ENCODE peak calls at places on chromosomes 7 and 10, in four cellular contexts. One of them, this sample, is unnamed.
A peak's percentile ranks its signal among the peaks of the same experiment; 100 is the strongest.

GRCh38 chr7:94127026-94127425 is 122.9 kb upstream of the BET1 start:
- DNase-seq in neural progenitor cell: no peak
- DNase-seq in K562: no peak
- DNase-seq in thoracic aorta: no peak
- DNase-seq in this sample: no peak

GRCh38 chr10:58967551-58968418 is 208.7 kb upstream of the PHYHIPL start:
- DNase-seq in K562: no peak
- DNase-seq in neural progenitor cell: peak; percentile 85
- DNase-seq in thoracic aorta: no peak
- DNase-seq in this sample: peak; percentile 68

GRCh38 chr7:20030915-20031362 is 186.2 kb downstream of the MACC1 start:
- DNase-seq in thoracic aorta: no peak
- DNase-seq in neural progenitor cell: no peak
- DNase-seq in K562: no peak
- DNase-seq in this sample: no peak

GRCh38 chr10:59181668-59182067 is 5.2 kb downstream of the PHYHIPL start:
- DNase-seq in thoracic aorta: no peak
- DNase-seq in K562: no peak
- DNase-seq in neural progenitor cell: peak; percentile 69
- DNase-seq in this sample: peak; percentile 68

GRCh38 chr7:117385340-117386124 is 41.8 kb downstream of the ASZ1 start:
- DNase-seq in neural progenitor cell: no peak
- DNase-seq in K562: no peak
- DNase-seq in thoracic aorta: no peak
- DNase-seq in this sample: peak; percentile 29

GRCh38 chr7:121872831-121873764 is at the start of gene PTPRZ1:
- DNase-seq in neural progenitor cell: peak; percentile 95
- DNase-seq in thoracic aorta: no peak
- DNase-seq in K562: no peak
- DNase-seq in this sample: peak; percentile 46

GRCh38 chr7:303884-304573 is 14.1 kb downstream of the FOXL3 start:
- DNase-seq in neural progenitor cell: no peak
- DNase-seq in thoracic aorta: no peak
- DNase-seq in K562: no peak
- DNase-seq in this sample: no peak

GRCh38 chr7:34309584-34309983 is 348.4 kb upstream of the NPSR1 start:
- DNase-seq in thoracic aorta: no peak
- DNase-seq in neural progenitor cell: no peak
- DNase-seq in K562: no peak
- DNase-seq in this sample: no peak

GRCh38 chr10:101816375-101816773 is 1.9 kb downstream of the OGA start:
- DNase-seq in K562: no peak
- DNase-seq in thoracic aorta: no peak
- DNase-seq in neural progenitor cell: no peak
- DNase-seq in this sample: no peak

GRCh38 chr10:66637273-66638036 is 288.4 kb upstream of the LRRTM3 start:
- DNase-seq in thoracic aorta: no peak
- DNase-seq in K562: no peak
- DNase-seq in neural progenitor cell: no peak
- DNase-seq in this sample: no peak

GRCh38 chr7:22672892-22673637 is 53.9 kb upstream of the IL6 start:
- DNase-seq in thoracic aorta: no peak
- DNase-seq in neural progenitor cell: no peak
- DNase-seq in K562: no peak
- DNase-seq in this sample: no peak

GRCh38 chr10:64733980-64734379 is 1212.8 kb downstream of the REEP3 start:
- DNase-seq in thoracic aorta: no peak
- DNase-seq in neural progenitor cell: peak; percentile 54
- DNase-seq in K562: peak; percentile 11
- DNase-seq in this sample: peak; percentile 26

GRCh38 chr10:116278832-116279231 is 5.8 kb upstream of the GFRA1 start:
- DNase-seq in K562: no peak
- DNase-seq in thoracic aorta: no peak
- DNase-seq in neural progenitor cell: peak; percentile 90
- DNase-seq in this sample: no peak

GRCh38 chr10:8726087-8726486 is 671.6 kb downstream of the GATA3 start:
- DNase-seq in neural progenitor cell: no peak
- DNase-seq in thoracic aorta: no peak
- DNase-seq in K562: no peak
- DNase-seq in this sample: no peak

GRCh38 chr7:818031-818699 is 14.1 kb upstream of the SUN1 start:
- DNase-seq in K562: peak; percentile 30
- DNase-seq in thoracic aorta: no peak
- DNase-seq in neural progenitor cell: no peak
- DNase-seq in this sample: no peak

GRCh38 chr10:9234191-9234590 is 1179.7 kb downstream of the GATA3 start:
- DNase-seq in K562: no peak
- DNase-seq in thoracic aorta: no peak
- DNase-seq in neural progenitor cell: no peak
- DNase-seq in this sample: no peak

GRCh38 chr10:131123496-131123895 is 188.0 kb downstream of the TCERG1L start:
- DNase-seq in K562: no peak
- DNase-seq in thoracic aorta: no peak
- DNase-seq in neural progenitor cell: no peak
- DNase-seq in this sample: no peak

GRCh38 chr7:157386979-157387800 is 50.4 kb downstream of the DNAJB6 start:
- DNase-seq in thoracic aorta: peak; percentile 75
- DNase-seq in neural progenitor cell: peak; percentile 84
- DNase-seq in K562: peak; percentile 86
- DNase-seq in this sample: peak; percentile 91

GRCh38 chr10:90674927-90675326 is 182.9 kb downstream of the HTR7 start:
- DNase-seq in thoracic aorta: peak; percentile 31
- DNase-seq in neural progenitor cell: no peak
- DNase-seq in K562: no peak
- DNase-seq in this sample: no peak

GRCh38 chr7:25790261-25790660 is 361.7 kb upstream of the NFE2L3 start:
- DNase-seq in K562: no peak
- DNase-seq in neural progenitor cell: no peak
- DNase-seq in thoracic aorta: no peak
- DNase-seq in this sample: no peak

GRCh38 chr10:49747303-49747646 is 14.8 kb downstream of the OGDHL start:
- DNase-seq in thoracic aorta: no peak
- DNase-seq in neural progenitor cell: no peak
- DNase-seq in K562: no peak
- DNase-seq in this sample: no peak

GRCh38 chr10:51471271-51471670 is 228.1 kb downstream of the CSTF2T start:
- DNase-seq in neural progenitor cell: no peak
- DNase-seq in K562: no peak
- DNase-seq in thoracic aorta: no peak
- DNase-seq in this sample: no peak

GRCh38 chr7:2943851-2944601 is 99.6 kb downstream of the CARD11 start:
- DNase-seq in thoracic aorta: no peak
- DNase-seq in K562: no peak
- DNase-seq in neural progenitor cell: no peak
- DNase-seq in this sample: no peak

GRCh38 chr10:73096041-73096451 is 620 bp downstream of the P4HA1 start:
- DNase-seq in K562: peak; percentile 69
- DNase-seq in thoracic aorta: no peak
- DNase-seq in neural progenitor cell: peak; percentile 85
- DNase-seq in this sample: peak; percentile 61

GRCh38 chr7:142876991-142877910 is 8.3 kb downstream of the TRPV6 start:
- DNase-seq in thoracic aorta: no peak
- DNase-seq in neural progenitor cell: no peak
- DNase-seq in K562: no peak
- DNase-seq in this sample: no peak

GRCh38 chr7:114910787-114911186 is 11.1 kb upstream of the MDFIC start:
- DNase-seq in neural progenitor cell: no peak
- DNase-seq in K562: no peak
- DNase-seq in thoracic aorta: no peak
- DNase-seq in this sample: no peak

GRCh38 chr7:158572000-158572828 is 15.4 kb downstream of the PTPRN2 start:
- DNase-seq in K562: peak; percentile 59
- DNase-seq in thoracic aorta: no peak
- DNase-seq in neural progenitor cell: peak; percentile 30
- DNase-seq in this sample: peak; percentile 26

GRCh38 chr7:116461500-116461899 is 38.0 kb upstream of the CAV2 start:
- DNase-seq in K562: no peak
- DNase-seq in neural progenitor cell: no peak
- DNase-seq in thoracic aorta: no peak
- DNase-seq in this sample: no peak

GRCh38 chr7:108525985-108526767 is at the start of gene PNPLA8:
- DNase-seq in thoracic aorta: peak; percentile 99
- DNase-seq in neural progenitor cell: peak; percentile 99
- DNase-seq in K562: peak; percentile 99
- DNase-seq in this sample: peak; percentile 98
- H3K4me1 ChIP-seq in thoracic aorta: peaks cover 29% of the 10 kb centered on the region
- H3K4me1 ChIP-seq in neural progenitor cell: peaks cover 35% of the 10 kb centered on the region
- H3K4me1 ChIP-seq in K562: peaks cover 11% of the 10 kb centered on the region
- H3K4me1 ChIP-seq in this sample: peaks cover 46% of the 10 kb centered on the region

DNA sequence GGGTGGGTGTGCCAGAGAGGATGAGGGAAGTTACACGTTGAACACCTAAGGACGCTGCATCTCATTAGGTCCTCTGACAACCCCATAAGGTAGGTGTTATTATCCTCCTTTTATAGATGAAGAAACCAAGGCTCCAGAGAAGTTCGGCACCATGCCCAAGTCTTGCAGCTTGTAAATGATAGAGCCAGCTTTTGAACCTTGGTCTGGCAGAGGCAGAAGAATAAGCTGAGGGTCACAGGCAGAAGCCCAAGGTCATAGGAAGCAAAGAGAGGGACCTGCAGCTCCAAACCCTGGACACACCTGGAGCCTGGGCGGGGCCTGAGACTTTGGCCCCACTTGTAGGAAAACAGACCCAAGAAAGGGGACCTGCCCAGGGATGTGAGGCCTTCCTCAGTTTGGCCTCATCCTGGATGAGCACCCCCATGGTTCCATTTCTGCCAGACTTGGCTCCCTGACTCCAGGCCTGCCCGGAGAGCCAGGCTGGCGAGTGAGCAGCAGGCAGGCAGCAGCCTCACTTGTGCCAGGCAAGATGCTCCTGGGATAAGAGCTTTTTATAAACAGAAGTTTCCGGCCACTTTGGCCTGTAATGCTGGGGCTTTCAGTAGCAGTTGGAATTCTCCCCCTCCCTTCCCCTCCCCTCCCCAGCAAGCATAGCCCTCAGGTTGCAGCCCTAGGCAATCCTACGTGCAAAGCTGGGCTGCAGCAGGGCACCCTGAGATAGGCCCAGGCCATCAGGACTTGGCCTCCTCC is 2.4 kb downstream of the KCNH2 start:
- DNase-seq in neural progenitor cell: no peak
- DNase-seq in thoracic aorta: no peak
- DNase-seq in K562: no peak
- DNase-seq in this sample: no peak
- H3K27me3 ChIP-seq in neural progenitor cell: peaks cover 47% of the 10 kb centered on the region
- H3K27me3 ChIP-seq in thoracic aorta: no peaks in the 10 kb centered on the region
- H3K27me3 ChIP-seq in K562: peaks cover 9% of the 10 kb centered on the region
- H3K27me3 ChIP-seq in this sample: peaks cover 14% of the 10 kb centered on the region

GRCh38 chr7:42928754-42929153 is 3.2 kb downstream of the PSMA2 start:
- DNase-seq in neural progenitor cell: no peak
- DNase-seq in thoracic aorta: no peak
- DNase-seq in K562: no peak
- DNase-seq in this sample: no peak
- H3K4me3 ChIP-seq in neural progenitor cell: no peak overlapping the region
- H3K4me3 ChIP-seq in thoracic aorta: no peak overlapping the region
- H3K4me3 ChIP-seq in K562: no peak overlapping the region
- H3K4me3 ChIP-seq in this sample: no peak overlapping the region

DNA sequence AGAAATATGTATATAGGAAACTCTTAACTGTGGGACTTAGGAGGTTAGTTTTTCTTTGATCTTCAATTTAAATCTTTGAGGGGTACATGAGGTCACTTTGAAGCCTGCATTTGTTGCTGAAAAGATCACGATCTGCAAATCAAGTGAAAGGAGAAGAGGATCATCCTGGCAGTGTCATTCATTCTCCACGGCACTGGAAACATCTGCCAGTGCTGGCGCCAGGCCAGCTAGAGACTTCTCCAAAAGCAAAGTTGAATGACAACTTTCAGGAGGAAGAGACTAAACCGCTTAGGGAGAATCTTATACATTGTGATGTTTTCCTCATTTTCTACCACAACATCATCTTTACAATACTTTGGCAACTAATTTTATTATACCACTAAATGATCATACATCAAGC is 42.5 kb downstream of the MRC1 start:
- DNase-seq in thoracic aorta: no peak
- DNase-seq in K562: no peak
- DNase-seq in neural progenitor cell: no peak
- DNase-seq in this sample: peak; percentile 34
- H3K4me1 ChIP-seq in thoracic aorta: no peaks in the 10 kb centered on the region
- H3K4me1 ChIP-seq in K562: no peaks in the 10 kb centered on the region
- H3K4me1 ChIP-seq in neural progenitor cell: no peaks in the 10 kb centered on the region
- H3K4me1 ChIP-seq in this sample: no peaks in the 10 kb centered on the region

This sample was measured in HAP-1.